ENCODE peak calls at places on chromosomes 4 and X, in seven cellular contexts. D, F, I, O, S, N and U are unnamed samples.

GRCh38 chrX:131729295-131729694 is 185.4 kb downstream of the OR13H1 start:
- DNase-seq in D (no peak), F (no peak), I (peak), O (peak), S (peak), N (no peak), U (peak)

GRCh38 chr4:139241784-139242151 is 38.3 kb downstream of the MGARP start:
- DNase-seq in D (no peak), F (peak), I (no peak), O (no peak), S (no peak), N (no peak), U (no peak)

GRCh38 chrX:153438522-153438921 is 7.3 kb downstream of the TREX2 start:
- DNase-seq in D (no peak), F (no peak), I (no peak), O (no peak), S (peak), N (no peak), U (no peak)

GRCh38 chrX:70219938-70220764 is 14.3 kb upstream of the AWAT1 start:
- DNase-seq in D (no peak), F (no peak), I (peak), O (peak), S (peak), N (no peak), U (peak)

GRCh38 chr4:68342139-68342538 is 7.8 kb downstream of the YTHDC1 start:
- DNase-seq in D (no peak), F (peak), I (no peak), O (no peak), S (no peak), N (no peak), U (no peak)

GRCh38 chrX:23792861-23793553 is 10.0 kb downstream of the SAT1 start:
- DNase-seq in D (no peak), F (no peak), I (no peak), O (peak), S (peak), N (no peak), U (peak)

GRCh38 chr4:19577121-19577520 is 674.6 kb upstream of the SLIT2 start:
- DNase-seq in D (no peak), F (no peak), I (no peak), O (no peak), S (no peak), N (no peak), U (no peak)

GRCh38 chr4:80171656-80172055 is 25.6 kb upstream of the PRDM8 start:
- DNase-seq in D (no peak), F (no peak), I (no peak), O (no peak), S (no peak), N (no peak), U (no peak)

GRCh38 chr4:9800878-9801277 is 19.4 kb downstream of the DRD5 start:
- DNase-seq in D (no peak), F (no peak), I (no peak), O (no peak), S (no peak), N (no peak), U (peak)

GRCh38 chr4:140870427-140870826 is 114.2 kb upstream of the TBC1D9 start:
- DNase-seq in D (no peak), F (no peak), I (no peak), O (peak), S (no peak), N (no peak), U (peak)

GRCh38 chr4:157564771-157565170 is 344.2 kb downstream of the GRIA2 start:
- DNase-seq in D (no peak), F (no peak), I (no peak), O (no peak), S (no peak), N (no peak), U (no peak)

GRCh38 chr4:1956631-1957030 is 52.1 kb downstream of the NELFA start:
- DNase-seq in D (no peak), F (no peak), I (no peak), O (no peak), S (no peak), N (no peak), U (no peak)

GRCh38 chrX:19332983-19333382 is 10.7 kb upstream of the PDHA1 start:
- DNase-seq in D (no peak), F (peak), I (peak), O (peak), S (peak), N (no peak), U (no peak)

GRCh38 chr4:77893451-77893850 is 30.8 kb downstream of the MRPL1 start:
- DNase-seq in D (no peak), F (no peak), I (no peak), O (no peak), S (no peak), N (no peak), U (no peak)

GRCh38 chr4:110654254-110654635 is 31.4 kb upstream of the PITX2 start:
- DNase-seq in D (no peak), F (no peak), I (no peak), O (no peak), S (no peak), N (no peak), U (no peak)